ENCODE peak calls at places on chromosomes 6 and 20, in four cellular contexts. O is stimulated activated CD8-positive, alpha-beta memory T cell treated with anti-CD3 and anti-CD28 coated beads, Interleukin-4, amount 100 ng/mL, for 1 hour; B is heart left ventricle; X is mesendoderm. F is an unnamed sample.

GRCh38 chr20:701401-702129 is 26.0 kb upstream of the SCRT2 start:
- DNase-seq in O (no peak), X (no peak), B (no peak), F (no peak)

GRCh38 chr6:33779895-33780294 is 9.0 kb downstream of the LEMD2 start:
- DNase-seq in X (no peak), O (no peak), B (peak), F (no peak)

GRCh38 chr6:132962936-132963579 is 148.7 kb downstream of the RPS12 start:
- DNase-seq in O (no peak), B (peak), X (peak), F (peak)

GRCh38 chr6:30800876-30801275 is 56.5 kb upstream of the IER3 start:
- DNase-seq in X (no peak), B (no peak), O (no peak), F (no peak)

GRCh38 chr20:53930651-53931504 is 139.5 kb downstream of the BCAS1 start:
- DNase-seq in B (no peak), X (no peak), O (no peak), F (no peak)

GRCh38 chr6:105431226-105431625 is 28.3 kb upstream of the PREP start:
- DNase-seq in O (no peak), B (no peak), X (peak), F (no peak)

GRCh38 chr20:32216396-32217142 is 8.9 kb downstream of the POFUT1 start:
- DNase-seq in O (no peak), X (no peak), B (no peak), F (no peak)

GRCh38 chr6:132830236-132830799 is 15.9 kb downstream of the RPS12 start:
- DNase-seq in X (peak), B (no peak), O (no peak), F (peak)

GRCh38 chr6:7696061-7696460 is 29.8 kb upstream of the BMP6 start:
- DNase-seq in O (no peak), B (no peak), X (no peak), F (no peak)

GRCh38 chr6:116239256-116239655 is 14.6 kb downstream of the TSPYL4 start:
- DNase-seq in B (no peak), O (no peak), X (no peak), F (no peak)

GRCh38 chr6:34864007-34864406 is 23.8 kb downstream of the TAF11 start:
- DNase-seq in O (no peak), X (no peak), B (no peak), F (no peak)

GRCh38 chr6:16321826-16322225 is 83.4 kb downstream of the GMPR start:
- DNase-seq in O (no peak), B (no peak), X (no peak), F (no peak)

GRCh38 chr6:38287487-38287886 is 352.2 kb downstream of the BTBD9 start:
- DNase-seq in X (no peak), B (no peak), O (no peak), F (no peak)

GRCh38 chr20:13260620-13261279 is 39.7 kb downstream of the ISM1 start:
- DNase-seq in X (no peak), O (no peak), B (no peak), F (no peak)

GRCh38 chr6:16184129-16184528 is 54.3 kb upstream of the GMPR start:
- DNase-seq in O (no peak), X (peak), B (no peak), F (no peak)

GRCh38 chr6:30357678-30358339 is 12.9 kb downstream of the RPP21 start:
- DNase-seq in X (peak), B (no peak), O (no peak), F (peak)

GRCh38 chr20:16158976-16159286 is 414.3 kb downstream of the KIF16B start:
- DNase-seq in B (no peak), O (no peak), X (no peak), F (no peak)

GRCh38 chr6:108689279-108690161 is 128.8 kb downstream of the FOXO3 start:
- DNase-seq in X (no peak), O (no peak), B (peak), F (no peak)

GRCh38 chr6:35601331-35602132 is 87.2 kb downstream of the FKBP5 start:
- DNase-seq in B (no peak), O (no peak), X (peak), F (no peak)

GRCh38 chr20:7702141-7702540 is 238.1 kb downstream of the HAO1 start:
- DNase-seq in B (no peak), X (no peak), O (no peak), F (no peak)

GRCh38 chr20:35341366-35342028 is 49.3 kb upstream of the FAM83C start:
- DNase-seq in O (no peak), X (no peak), B (no peak), F (no peak)

GRCh38 chr20:49712918-49713778 is 530 bp downstream of the B4GALT5 start:
- DNase-seq in X (peak), O (no peak), B (peak), F (no peak)

GRCh38 chr20:23119456-23120216 is 33.5 kb upstream of the CD93 start:
- DNase-seq in B (no peak), O (no peak), X (no peak), F (no peak)